ENCODE peak calls at places on chromosome 10, in six cellular contexts. K, W, P, N, G and H are unnamed samples. For H3K4me1 and H3K9me2, the result is how much of the 10 kb centered on the place peaks cover.

GRCh38 chr10:22335204-22335956 is 9.9 kb upstream of the SPAG6 start:
- DNase-seq in W (peak), K (no peak), P (no peak), N (peak), G (peak), H (no peak)

GRCh38 chr10:73871915-73872710 is 2.2 kb downstream of the CAMK2G start:
- DNase-seq in W (peak), G (peak), P (no peak), N (no peak), K (no peak), H (peak)

GRCh38 chr10:11555556-11555955 is 55.9 kb downstream of the USP6NL start:
- DNase-seq in N (no peak), W (no peak), G (no peak), K (no peak), P (no peak), H (no peak)

GRCh38 chr10:122713091-122713885 is 13.6 kb upstream of the C10orf120 start:
- DNase-seq in P (no peak), W (no peak), N (no peak), K (no peak), G (no peak), H (no peak)

GRCh38 chr10:70227548-70228320 is 5.5 kb downstream of the PPA1 start:
- DNase-seq in G (peak), W (peak), N (no peak), P (no peak), K (no peak), H (peak)

GRCh38 chr10:3106908-3107425 is 39.6 kb downstream of the PFKP start:
- DNase-seq in G (no peak), K (no peak), N (no peak), W (no peak), P (no peak), H (no peak)

GRCh38 chr10:18157909-18158308 is 17.7 kb downstream of the CACNB2 start:
- DNase-seq in N (no peak), K (no peak), G (no peak), P (no peak), W (peak), H (no peak)

GRCh38 chr10:78543749-78544446 is 510.2 kb downstream of the RPS24 start:
- DNase-seq in K (no peak), N (no peak), G (peak), W (no peak), P (no peak), H (no peak)

GRCh38 chr10:44312401-44312800 is 72.5 kb downstream of the CXCL12 start:
- DNase-seq in W (no peak), G (no peak), N (no peak), P (no peak), K (no peak), H (no peak)

GRCh38 chr10:85608706-85609105 is 757.9 kb downstream of the GRID1 start:
- DNase-seq in P (no peak), N (no peak), W (no peak), K (no peak), G (no peak), H (no peak)

GRCh38 chr10:103542764-103543616 is 49.5 kb downstream of the NEURL1 start:
- DNase-seq in P (peak), K (peak), W (peak), N (peak), G (peak), H (no peak)

GRCh38 chr10:110216942-110217341 is 9.5 kb downstream of the MXI1 start:
- DNase-seq in W (no peak), N (no peak), K (no peak), P (no peak), G (no peak), H (no peak)
- H3K27ac ChIP-seq in W (no peak), N (no peak), K (no peak), P (no peak), G (peak), H (no peak)

DNA sequence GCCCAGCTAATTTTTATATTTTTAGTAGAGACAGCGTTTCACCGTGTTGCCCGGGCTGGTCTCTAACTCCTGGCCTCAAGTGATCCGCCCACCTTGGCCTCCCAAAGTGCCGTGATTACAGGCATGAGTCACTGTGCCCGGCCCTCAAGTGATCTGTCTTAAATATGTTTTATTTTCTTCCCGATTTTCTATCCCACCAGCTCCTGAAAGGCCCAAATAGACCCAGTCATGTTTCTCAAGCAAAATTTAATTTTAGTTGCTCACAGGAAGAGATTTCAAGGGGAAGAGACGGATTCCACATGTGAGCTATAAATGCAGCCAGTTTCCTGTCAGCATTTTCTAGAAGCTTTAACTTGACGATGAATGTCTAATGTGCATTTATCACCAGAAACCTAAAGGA is 12.0 kb downstream of the DENND10 start:
- DNase-seq in N (no peak), W (no peak), K (no peak), G (no peak), P (no peak), H (no peak)
- H3K4me1 ChIP-seq in N (under half), W (under half), K (under half), G (under half), P (under half), H (under half)

GRCh38 chr10:62343000-62343399 is 31.2 kb upstream of the ZNF365 start:
- DNase-seq in W (no peak), N (no peak), G (no peak), P (no peak), K (no peak), H (no peak)
- H3K9me2 ChIP-seq in W (under half), N (under half), G (under half), P (under half), K (under half), H (under half)

GRCh38 chr10:14779053-14779649 is 4.5 kb upstream of the FAM107B start:
- DNase-seq in W (peak), G (peak), N (no peak), K (no peak), P (no peak), H (peak)
- H3K27ac ChIP-seq in W (peak), G (peak), N (no peak), K (no peak), P (no peak), H (peak)

DNA sequence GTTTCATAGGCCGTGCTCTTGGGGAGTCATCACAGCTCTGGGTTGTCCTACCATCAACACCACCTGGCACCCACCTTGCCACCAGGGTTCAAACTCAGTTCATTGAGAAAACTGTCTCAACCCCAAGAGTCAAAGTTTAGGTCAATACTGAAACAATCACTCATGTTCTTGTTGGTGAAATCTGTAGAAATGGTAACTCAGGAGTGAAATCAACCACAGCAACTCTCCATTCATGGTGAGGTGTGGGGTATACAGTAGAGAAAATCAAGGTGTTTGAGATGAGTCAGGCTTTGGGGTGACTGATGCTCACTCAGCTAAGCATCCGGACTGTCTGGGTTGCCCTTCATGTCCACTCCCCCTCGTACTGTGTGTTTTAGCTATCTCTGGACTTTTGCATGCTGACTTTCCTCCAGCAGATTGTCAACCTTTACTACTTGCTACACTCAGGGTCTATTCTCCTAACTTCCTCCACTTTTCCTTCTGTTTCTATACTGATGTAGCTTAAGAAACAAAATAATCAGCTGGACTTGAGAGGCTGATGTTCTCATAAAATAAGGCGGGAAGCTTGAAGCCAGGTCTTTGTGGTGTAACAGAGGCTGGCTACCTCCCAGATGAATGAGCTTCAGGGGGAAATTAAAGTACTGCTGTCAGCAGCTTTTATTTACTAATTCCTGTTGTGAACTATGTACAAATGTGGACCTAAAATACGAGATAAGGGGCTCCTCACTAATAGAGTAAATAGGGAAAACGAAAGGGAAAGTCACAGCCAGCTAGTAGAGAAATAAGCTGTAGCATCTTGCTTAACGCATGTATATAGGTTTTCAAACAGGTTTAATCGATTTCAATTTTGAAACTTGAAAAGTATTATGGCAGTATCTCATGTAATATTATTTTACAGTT is 173.6 kb upstream of the AKR1E2 start:
- DNase-seq in W (no peak), G (no peak), P (no peak), K (no peak), N (no peak), H (no peak)
- H3K4me1 ChIP-seq in W (under half), G (under half), P (under half), K (under half), N (under half), H (under half)